ENCODE peak calls at places on chromosomes 13 and 19, in five cellular contexts. P, D, C, J and O are unnamed samples.

GRCh38 chr19:33284146-33284643 is 18.1 kb downstream of the CEBPA start:
- DNase-seq in P (no peak), D (no peak), C (no peak), J (no peak), O (no peak)

GRCh38 chr13:109787135-109787954 is 962 bp upstream of the IRS2 start:
- DNase-seq in P (peak), D (no peak), C (peak), J (no peak), O (peak)

GRCh38 chr19:9865732-9866627 is 30.9 kb downstream of the PIN1 start:
- DNase-seq in P (no peak), D (no peak), C (no peak), J (no peak), O (no peak)

GRCh38 chr19:54316746-54317107 is 3.8 kb upstream of the LILRA5 start:
- DNase-seq in P (no peak), D (no peak), C (no peak), J (peak), O (no peak)

GRCh38 chr13:91347212-91347995 is at the start of gene MIR17HG:
- DNase-seq in P (peak), D (peak), C (peak), J (peak), O (peak)

GRCh38 chr13:75219479-75220237 is 262.3 kb downstream of the TBC1D4 start:
- DNase-seq in P (peak), D (peak), C (peak), J (peak), O (peak)

GRCh38 chr13:22062478-22063205 is 391.8 kb downstream of the FGF9 start:
- DNase-seq in P (no peak), D (no peak), C (no peak), J (no peak), O (no peak)

GRCh38 chr13:75347925-75348324 is 134.0 kb downstream of the TBC1D4 start:
- DNase-seq in P (peak), D (no peak), C (no peak), J (no peak), O (no peak)

GRCh38 chr19:49422407-49423277 is 599 bp downstream of the PTH2 start:
- DNase-seq in P (peak), D (no peak), C (peak), J (peak), O (peak)

GRCh38 chr13:55553736-55554135 is 1587.0 kb upstream of the PRR20A start:
- DNase-seq in P (no peak), D (no peak), C (no peak), J (no peak), O (no peak)

GRCh38 chr19:33486407-33486806 is 35.2 kb downstream of the PEPD start:
- DNase-seq in P (no peak), D (no peak), C (no peak), J (no peak), O (no peak)

GRCh38 chr19:51493776-51494175 is 7.8 kb downstream of the SIGLEC12 start:
- DNase-seq in P (no peak), D (no peak), C (no peak), J (no peak), O (no peak)

GRCh38 chr19:40529093-40529954 is 47.3 kb upstream of the SHKBP1 start:
- DNase-seq in P (peak), D (peak), C (peak), J (peak), O (peak)

GRCh38 chr13:110600261-110600819 is 15.0 kb upstream of the NAXD start:
- DNase-seq in P (no peak), D (no peak), C (no peak), J (no peak), O (no peak)

GRCh38 chr13:87123987-87124784 is 547.0 kb upstream of the SLITRK5 start:
- DNase-seq in P (peak), D (peak), C (no peak), J (peak), O (no peak)

GRCh38 chr19:39052846-39053245 is 20.5 kb upstream of the FBXO27 start:
- DNase-seq in P (no peak), D (no peak), C (no peak), J (no peak), O (no peak)

GRCh38 chr19:45790942-45791341 is 1.7 kb downstream of the DMWD start:
- DNase-seq in P (no peak), D (no peak), C (no peak), J (no peak), O (no peak)

GRCh38 chr19:33408116-33408515 is 34.6 kb downstream of the CEBPG start:
- DNase-seq in P (no peak), D (no peak), C (peak), J (no peak), O (no peak)

GRCh38 chr13:76164290-76164689 is 528.2 kb downstream of the LMO7 start:
- DNase-seq in P (no peak), D (no peak), C (no peak), J (no peak), O (peak)

GRCh38 chr19:49129238-49129583 is 9.9 kb downstream of the PPFIA3 start:
- DNase-seq in P (no peak), D (no peak), C (peak), J (no peak), O (no peak)

GRCh38 chr19:19206938-19207337 is 3.7 kb upstream of the NR2C2AP start:
- DNase-seq in P (no peak), D (no peak), C (no peak), J (no peak), O (no peak)

GRCh38 chr13:51475727-51476521 is 23.1 kb upstream of the INTS6 start:
- DNase-seq in P (peak), D (no peak), C (no peak), J (no peak), O (peak)

GRCh38 chr19:49614096-49614857 is 23.3 kb downstream of the PRR12 start:
- DNase-seq in P (peak), D (peak), C (no peak), J (no peak), O (no peak)

GRCh38 chr13:112012004-112012704 is 54.8 kb upstream of the SOX1 start:
- DNase-seq in P (no peak), D (no peak), C (no peak), J (no peak), O (no peak)

GRCh38 chr13:108877300-108877699 is 247.9 kb downstream of the MYO16 start:
- DNase-seq in P (peak), D (peak), C (no peak), J (no peak), O (no peak)

GRCh38 chr19:8638078-8638619 is 7.7 kb downstream of the NFILZ start:
- DNase-seq in P (peak), D (no peak), C (no peak), J (peak), O (peak)

GRCh38 chr13:24022568-24022967 is 125.3 kb upstream of the C1QTNF9B start:
- DNase-seq in P (no peak), D (no peak), C (no peak), J (no peak), O (no peak)

GRCh38 chr19:15813916-15814315 is 1.5 kb downstream of the OR10H1 start:
- DNase-seq in P (no peak), D (no peak), C (no peak), J (no peak), O (no peak)

GRCh38 chr19:15811476-15811875 is 4.0 kb downstream of the OR10H1 start:
- DNase-seq in P (no peak), D (no peak), C (no peak), J (no peak), O (no peak)

GRCh38 chr19:15810335-15810734 is 5.1 kb downstream of the OR10H1 start:
- DNase-seq in P (peak), D (peak), C (no peak), J (no peak), O (peak)

GRCh38 chr19:15812059-15812722 is 3.3 kb downstream of the OR10H1 start:
- DNase-seq in P (no peak), D (peak), C (no peak), J (no peak), O (no peak)

GRCh38 chr19:15815306-15815705 is at the start of gene OR10H1:
- DNase-seq in P (no peak), D (peak), C (no peak), J (peak), O (peak)
- TF ChIP-seq CTCF in P (no peak), D (no peak), C (no peak), J (no peak), O (peak)

DNA sequence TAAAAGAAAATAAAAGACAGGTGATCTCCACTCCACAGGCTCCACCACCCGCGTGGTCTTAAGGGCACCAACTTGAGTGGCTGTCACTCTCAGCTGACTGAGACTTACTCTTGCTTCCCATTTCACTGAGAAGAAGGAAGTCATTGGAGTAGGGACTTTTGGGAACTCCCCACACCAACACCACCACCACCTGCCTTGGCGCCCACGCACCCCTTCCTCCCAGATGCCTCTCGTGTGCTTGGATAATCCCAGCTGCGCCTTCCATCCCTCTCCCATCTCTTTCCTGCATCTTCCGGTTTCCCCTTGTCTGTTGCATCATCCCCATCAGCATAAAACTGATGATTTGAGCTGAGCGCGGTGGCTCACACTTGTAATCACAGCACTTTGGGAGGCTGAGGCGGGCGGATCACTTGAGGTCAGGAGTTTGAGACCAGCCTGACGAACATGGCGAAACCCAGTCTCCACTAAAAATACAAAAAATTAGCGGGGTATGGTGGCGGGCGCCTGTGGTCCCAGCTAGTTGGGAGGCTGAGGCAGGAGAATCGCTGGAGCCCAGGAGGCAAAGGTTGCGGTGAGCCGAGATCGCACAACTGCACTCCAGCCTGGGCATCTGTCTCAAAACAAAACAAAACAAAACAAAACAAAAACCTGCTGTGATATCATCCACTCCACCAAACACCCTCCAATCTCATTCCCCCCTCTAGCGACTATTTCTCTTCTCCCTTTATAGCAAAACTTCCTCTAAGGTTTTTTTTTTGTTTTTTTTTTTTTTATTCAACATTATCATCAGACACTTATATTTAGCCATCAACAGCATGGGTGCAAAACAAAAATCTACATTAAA is 25.5 kb downstream of the AP2S1 start:
- DNase-seq in P (no peak), D (no peak), C (no peak), J (no peak), O (no peak)
- TF ChIP-seq CTCF in P (no peak), D (no peak), C (no peak), J (no peak), O (no peak)

GRCh38 chr19:35644206-35644986 is 2.9 kb downstream of the ETV2 start:
- DNase-seq in P (peak), D (peak), C (peak), J (peak), O (peak)
- TF ChIP-seq CTCF in P (no peak), D (no peak), C (no peak), J (no peak), O (no peak)

DNA sequence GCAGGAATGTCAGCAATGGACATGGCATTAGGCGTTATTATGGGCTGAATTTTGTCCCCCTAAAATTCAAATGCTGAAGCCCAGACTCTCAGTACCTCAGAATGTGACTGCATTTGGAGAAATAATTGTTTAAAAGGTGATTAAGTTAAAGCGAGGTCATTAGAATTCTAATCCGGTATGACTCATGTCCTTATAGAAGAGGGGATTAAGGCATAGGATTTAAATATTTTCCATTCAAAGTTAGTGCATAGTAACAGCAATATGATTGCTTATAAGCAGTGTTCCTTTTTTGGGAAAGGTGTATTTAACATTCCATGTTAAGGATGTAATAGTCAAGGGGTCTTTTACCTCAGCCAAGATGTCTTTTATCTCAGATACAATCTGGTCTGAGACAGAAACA is 95.5 kb downstream of the NHLRC3 start:
- DNase-seq in P (no peak), D (no peak), C (no peak), J (no peak), O (no peak)
- TF ChIP-seq CTCF in P (no peak), D (no peak), C (no peak), J (no peak), O (no peak)

DNA sequence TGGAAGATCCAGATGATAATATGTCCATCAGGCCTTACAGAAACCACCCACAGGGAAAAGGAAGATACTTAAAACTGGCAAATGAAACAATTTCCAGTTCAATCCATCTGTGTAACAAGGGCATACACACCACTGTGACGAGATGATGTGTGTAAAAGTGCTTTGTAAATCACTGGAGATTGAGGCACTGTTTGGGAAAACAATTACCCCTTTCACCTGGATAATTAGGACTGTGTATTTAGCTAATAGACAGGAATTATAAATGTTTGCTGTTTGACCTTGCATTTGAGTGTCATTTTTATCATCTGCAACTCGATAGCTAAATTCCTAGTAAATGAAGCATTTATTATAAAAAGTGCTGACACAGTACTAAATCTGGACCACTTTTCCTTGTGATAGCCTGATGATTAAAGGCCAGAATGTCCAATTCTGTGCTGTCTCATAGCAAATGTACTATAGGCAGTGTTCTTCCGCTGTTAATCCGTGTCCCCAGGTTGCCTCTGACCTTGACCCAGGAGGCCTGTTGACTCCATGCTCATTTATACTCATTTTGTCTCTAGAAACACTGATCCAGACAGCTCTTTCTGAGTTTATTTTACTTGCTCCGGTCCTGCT is 105.8 kb downstream of the LACC1 start:
- DNase-seq in P (no peak), D (no peak), C (no peak), J (no peak), O (no peak)
- TF ChIP-seq CTCF in P (no peak), D (no peak), C (no peak), J (no peak), O (no peak)

DNA sequence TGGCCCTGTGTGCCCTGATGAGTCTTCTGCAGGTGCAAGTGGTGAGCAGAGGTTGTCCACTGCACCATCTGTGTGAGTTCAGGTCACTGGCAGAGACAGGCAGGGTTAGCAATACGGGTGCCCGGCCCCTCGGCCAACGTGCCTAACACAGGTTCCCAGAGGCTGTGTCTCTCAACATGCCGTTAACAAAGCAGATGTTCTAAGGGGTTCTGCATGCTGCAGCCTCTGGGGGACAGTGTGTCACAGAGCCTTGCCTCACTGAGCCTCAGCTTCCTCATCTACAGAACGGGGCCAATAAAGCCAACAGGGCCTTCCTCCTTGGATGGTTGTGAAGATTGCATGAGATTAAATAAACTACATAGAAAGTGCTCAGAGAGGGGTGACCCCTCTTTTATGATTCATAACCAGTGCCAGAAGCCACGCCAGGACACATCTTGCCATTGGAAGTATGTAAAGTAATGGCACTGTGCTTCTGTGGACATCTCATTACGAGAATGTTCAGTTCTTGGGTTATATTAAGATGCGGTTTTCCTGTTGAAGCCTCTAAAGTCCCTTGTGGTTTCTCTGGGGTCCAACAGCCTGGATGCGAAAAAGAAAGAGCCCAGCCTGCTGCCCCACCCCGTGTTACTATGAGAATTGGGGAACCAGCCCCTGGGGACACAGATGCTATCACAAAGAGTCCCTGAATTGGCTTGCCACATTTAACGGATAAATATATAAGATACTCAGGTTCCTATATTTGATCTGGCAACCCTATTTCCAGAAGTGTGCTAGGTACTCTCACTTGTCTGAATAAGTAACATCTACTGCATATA is 11.2 kb upstream of the ARHGEF18 start:
- DNase-seq in P (no peak), D (no peak), C (no peak), J (no peak), O (no peak)
- TF ChIP-seq CTCF in P (no peak), D (no peak), C (no peak), J (no peak), O (no peak)

GRCh38 chr13:26117620-26118019 is 65.8 kb upstream of the SHISA2 start:
- DNase-seq in P (no peak), D (no peak), C (no peak), J (no peak), O (no peak)

GRCh38 chr13:26111797-26112196 is 60.0 kb upstream of the SHISA2 start:
- DNase-seq in P (no peak), D (no peak), C (no peak), J (no peak), O (no peak)

DNA sequence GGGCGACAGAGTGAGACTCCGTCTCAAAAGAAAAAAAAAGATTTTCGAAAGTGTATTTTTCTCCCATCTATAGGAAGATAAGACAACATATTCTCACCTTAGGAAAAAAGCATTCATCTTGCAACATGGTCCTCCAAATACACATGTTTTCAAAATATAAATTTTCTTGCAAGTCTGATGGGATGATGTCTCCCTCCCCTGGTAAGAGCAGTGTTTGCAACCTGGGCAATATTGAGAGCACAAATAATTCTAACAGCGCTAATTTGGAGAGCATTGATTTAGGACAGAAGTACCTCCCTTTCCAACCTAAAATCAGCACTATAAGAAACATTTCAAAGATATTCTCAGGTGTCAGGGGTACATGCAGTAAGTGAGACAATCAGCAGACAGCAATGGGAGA is 61.0 kb upstream of the SHISA2 start:
- DNase-seq in P (peak), D (peak), C (no peak), J (no peak), O (no peak)
- TF ChIP-seq CTCF in P (peak), D (peak), C (peak), J (peak), O (no peak)

DNA sequence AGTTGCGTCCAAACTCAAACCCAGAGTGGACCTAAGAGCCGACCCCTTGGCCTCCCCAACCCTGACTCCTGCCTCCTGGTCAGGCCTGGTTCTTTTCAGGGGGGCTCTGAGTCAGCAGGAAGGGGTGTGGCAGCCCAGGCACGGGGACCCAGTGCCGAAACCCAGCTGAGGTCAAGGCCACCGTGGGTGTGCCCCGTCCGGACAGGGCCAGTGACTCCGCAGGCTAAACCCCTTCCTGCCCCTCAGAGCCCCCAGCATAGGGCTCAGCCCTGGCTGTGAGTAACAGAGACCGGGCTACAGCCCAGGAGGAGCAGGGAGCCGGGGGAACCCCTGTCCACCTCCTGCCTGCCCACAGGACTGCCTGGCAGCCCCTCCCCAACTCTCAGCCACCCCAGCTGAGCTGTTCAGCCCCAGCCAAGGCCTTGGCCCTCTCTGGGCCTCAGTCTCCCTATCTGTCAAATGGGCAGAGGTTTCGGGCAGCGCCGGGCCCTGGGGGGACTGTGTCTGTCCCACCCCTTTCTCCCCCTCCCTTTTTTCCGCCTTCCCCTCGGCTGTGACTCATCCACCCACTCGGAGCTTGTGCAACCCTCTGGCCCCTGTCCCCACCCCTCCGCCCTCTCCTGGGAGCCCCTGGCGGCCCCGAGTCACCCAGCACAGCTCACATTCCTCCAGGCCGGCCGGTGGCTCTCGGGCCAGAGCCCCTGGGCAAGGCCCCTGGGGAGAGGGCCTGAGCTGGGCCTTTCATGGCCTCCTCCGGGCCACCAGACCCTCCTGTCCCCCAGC is 8.6 kb downstream of the ZBTB7A start:
- DNase-seq in P (peak), D (peak), C (no peak), J (peak), O (peak)
- TF ChIP-seq CTCF in P (peak), D (no peak), C (peak), J (no peak), O (no peak)

GRCh38 chr13:102940143-102940542 is 94.3 kb downstream of the ERCC5 start:
- DNase-seq in P (no peak), D (no peak), C (no peak), J (no peak), O (no peak)
- TF ChIP-seq CTCF in P (no peak), D (no peak), C (no peak), J (no peak), O (no peak)